ENCODE peak calls at places on chromosomes 12 and 14, in four cellular contexts. N, D, I and S are unnamed samples.

GRCh38 chr12:90883456-90883855 is 71.5 kb downstream of the CCER1 start:
- DNase-seq in I (no peak), D (no peak), N (no peak), S (no peak)

GRCh38 chr12:20472089-20472488 is 103.8 kb downstream of the PDE3A start:
- DNase-seq in N (no peak), D (no peak), I (no peak), S (no peak)

GRCh38 chr12:67354966-67355365 is 85.8 kb downstream of the CAND1 start:
- DNase-seq in N (no peak), I (no peak), D (no peak), S (no peak)

GRCh38 chr12:25701290-25701689 is 148.2 kb upstream of the LMNTD1 start:
- DNase-seq in D (no peak), I (no peak), N (no peak), S (no peak)

GRCh38 chr14:38243696-38244250 is 12.1 kb downstream of the CLEC14A start:
- DNase-seq in D (no peak), I (no peak), N (no peak), S (peak; percentile 9)

GRCh38 chr12:1927051-1927680 is 8.7 kb upstream of the CACNA2D4 start:
- DNase-seq in I (no peak), D (no peak), N (no peak), S (no peak)

GRCh38 chr14:22737052-22737451 is 29.4 kb upstream of the OXA1L start:
- DNase-seq in D (no peak), I (no peak), N (no peak), S (no peak)

GRCh38 chr12:121465921-121466799 is 66.2 kb downstream of the RNF34 start:
- DNase-seq in I (no peak), D (no peak), N (peak; percentile 43), S (peak; percentile 72)

GRCh38 chr12:100554608-100555077 is 18.8 kb upstream of the GAS2L3 start:
- DNase-seq in N (peak; percentile 68), I (peak; percentile 88), D (no peak), S (peak; percentile 81)

GRCh38 chr14:68854421-68854820 is 61.6 kb upstream of the ZFP36L1 start:
- DNase-seq in D (no peak), N (no peak), I (no peak), S (no peak)

GRCh38 chr12:49189731-49190314 is 943 bp upstream of the TUBA1A start:
- DNase-seq in N (no peak), I (no peak), D (no peak), S (no peak)

GRCh38 chr12:124160102-124160501 is 134.8 kb upstream of the RFLNA start:
- DNase-seq in I (no peak), D (no peak), N (no peak), S (no peak)

GRCh38 chr14:71403673-71404072 is 496.4 kb downstream of the PCNX1 start:
- DNase-seq in I (peak; percentile 39), D (peak; percentile 42), N (no peak), S (peak; percentile 34)

GRCh38 chr12:119020377-119021360 is 39.3 kb downstream of the SRRM4 start:
- DNase-seq in I (peak; percentile 36), N (peak; percentile 6), D (no peak), S (peak; percentile 62)

GRCh38 chr12:14840616-14841015 is 2.7 kb downstream of the ART4 start:
- DNase-seq in D (no peak), N (no peak), I (peak; percentile 58), S (no peak)

GRCh38 chr12:2250797-2251196 is 198.0 kb downstream of the CACNA1C start:
- DNase-seq in N (no peak), I (no peak), D (no peak), S (no peak)

GRCh38 chr14:84961637-84962036 is 568.3 kb upstream of the FLRT2 start:
- DNase-seq in D (no peak), I (no peak), N (no peak), S (no peak)

GRCh38 chr14:75725481-75725880 is 64.4 kb downstream of the TTLL5 start:
- DNase-seq in I (no peak), D (no peak), N (no peak), S (no peak)

GRCh38 chr12:52543985-52544888 is 8.7 kb downstream of the KRT71 start:
- DNase-seq in D (no peak), N (peak; percentile 21), I (no peak), S (no peak)

DNA sequence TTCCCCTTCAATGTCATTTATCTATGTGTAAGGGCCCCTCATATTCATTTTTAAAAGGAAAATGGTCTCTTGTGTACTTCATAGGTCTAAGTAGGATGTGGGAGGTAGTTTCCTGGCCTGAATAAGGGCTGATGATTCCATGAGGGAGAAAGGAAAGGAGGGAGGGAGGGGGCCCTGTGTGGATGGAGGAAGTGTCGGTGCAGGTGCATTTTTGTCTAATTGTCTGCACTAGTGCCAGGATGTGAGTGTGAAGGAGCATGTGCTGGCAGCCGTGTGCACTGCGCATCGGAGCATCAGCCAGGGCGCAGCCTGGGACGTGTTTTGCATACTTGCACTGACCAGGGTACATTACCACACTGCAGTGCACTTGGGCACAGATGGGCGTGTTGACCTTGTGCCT is 29.2 kb downstream of the SMUG1 start:
- DNase-seq in N (no peak), D (no peak), I (no peak), S (no peak)
- TF ChIP-seq MYC in N (no peak), D (no peak), I (no peak), S (no peak)

GRCh38 chr12:70543444-70543843 is 93.8 kb downstream of the PTPRB start:
- DNase-seq in N (peak; percentile 25), D (no peak), I (peak; percentile 41), S (no peak)
- TF ChIP-seq POLR2A in N (no peak), D (no peak), I (no peak), S (no peak)

DNA sequence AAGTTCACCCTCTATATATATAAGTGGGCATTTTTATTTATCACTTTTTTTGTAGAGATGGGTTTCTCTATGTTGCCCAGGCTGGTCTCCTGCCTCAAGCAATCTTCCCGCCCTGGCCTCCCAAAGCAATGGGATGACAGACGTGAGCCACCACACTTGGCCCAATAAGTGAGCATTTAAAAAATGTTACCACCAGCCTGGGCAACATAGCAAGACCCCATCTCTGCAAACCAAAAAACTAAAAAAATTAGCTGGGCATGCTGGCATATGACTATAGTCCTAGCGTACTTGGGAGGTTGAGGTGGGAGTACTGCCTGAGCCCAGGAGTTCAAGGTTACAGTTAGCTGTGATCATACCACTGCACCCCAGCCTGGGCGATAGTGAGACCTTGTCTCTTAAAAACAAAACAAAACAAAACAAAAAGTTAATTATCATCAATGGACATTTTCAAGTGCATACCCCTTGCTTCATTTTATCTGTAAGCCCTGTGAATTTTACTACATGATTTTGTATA is 23.7 kb downstream of the UBE2N start:
- DNase-seq in D (no peak), I (no peak), N (no peak), S (no peak)
- TF ChIP-seq MYC in D (no peak), I (no peak), N (no peak), S (no peak)

DNA sequence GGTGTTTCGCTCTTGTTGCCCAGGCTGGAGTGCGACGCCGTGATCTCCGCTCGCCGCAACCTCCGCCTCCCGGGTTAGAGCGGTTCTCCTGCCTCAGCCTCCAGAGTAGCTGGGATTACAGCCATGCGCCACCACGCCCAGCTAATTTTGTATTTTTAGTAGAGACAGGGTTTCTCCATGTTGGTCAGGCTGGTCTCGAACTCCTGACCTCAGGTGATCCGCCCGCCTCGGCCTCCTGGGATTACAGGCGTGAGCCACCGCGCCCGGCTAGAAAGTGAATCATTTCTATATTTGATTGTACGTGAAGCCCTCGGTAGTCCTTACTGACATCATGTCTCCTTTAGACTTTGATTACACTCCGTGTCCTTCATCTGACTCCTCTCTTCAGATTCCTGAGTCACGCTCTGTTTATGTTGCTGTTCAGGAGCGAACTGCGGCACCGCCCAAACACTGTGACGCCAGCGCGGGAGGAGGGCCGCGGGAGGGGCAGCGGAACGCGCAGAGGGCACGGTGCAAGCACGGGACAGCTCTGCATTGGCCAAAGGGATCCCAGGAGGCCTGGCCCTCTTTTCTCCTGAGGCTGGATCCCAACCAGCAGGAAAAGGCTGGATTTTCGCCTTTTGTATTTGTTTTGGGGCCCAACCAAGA is 578 bp upstream of the GABARAPL1 start:
- DNase-seq in I (peak; percentile 95), N (peak; percentile 98), D (no peak), S (peak; percentile 91)
- TF ChIP-seq POLR2A in I (peak; percentile 53), N (no peak), D (no peak), S (no peak)

DNA sequence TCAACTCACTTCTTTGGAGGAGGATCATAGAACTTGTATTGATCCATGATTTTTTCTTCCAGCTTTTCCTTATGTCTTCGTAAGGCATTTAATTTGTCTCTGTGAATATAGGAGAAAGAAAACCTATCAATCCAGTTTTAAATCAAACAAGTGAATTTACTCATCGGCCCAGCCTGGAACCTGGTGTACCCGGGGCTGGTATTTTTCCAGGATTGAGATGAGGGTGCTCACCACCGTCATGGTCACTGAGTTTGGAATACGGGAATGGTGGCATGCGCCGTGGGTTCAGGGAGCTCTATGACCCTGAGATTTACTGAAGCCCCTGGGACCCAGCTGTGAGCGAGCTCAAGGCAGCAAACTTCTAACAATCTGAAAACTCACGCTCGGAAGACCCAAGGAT is 46.5 kb upstream of the GPR68 start:
- DNase-seq in I (no peak), D (no peak), N (no peak), S (no peak)
- TF ChIP-seq MYC in I (no peak), D (no peak), N (no peak), S (no peak)